ENCODE peak calls at places on chromosome 18, in five cellular contexts. Z is right lobe of liver, U is uterus, E is OCI-LY7, M is tibial nerve. H is an unnamed sample.

GRCh38 chr18:3012920-3013810 is at the start of gene LPIN2:
- DNase-seq in Z (peak), E (peak), U (peak), M (peak), H (peak)

GRCh38 chr18:38241736-38242135 is 676.1 kb upstream of the CELF4 start:
- DNase-seq in Z (no peak), M (no peak), U (no peak), E (no peak), H (no peak)

GRCh38 chr18:58898427-58898826 is 33.8 kb downstream of the ZNF532 start:
- DNase-seq in U (no peak), E (no peak), Z (no peak), M (no peak), H (no peak)

GRCh38 chr18:13720123-13720522 is 6.2 kb downstream of the FAM210A start:
- DNase-seq in M (no peak), Z (no peak), U (no peak), E (no peak), H (no peak)

GRCh38 chr18:8706545-8706980 is 1.2 kb downstream of the MTCL1 start:
- DNase-seq in Z (no peak), U (no peak), E (peak), M (no peak), H (no peak)

GRCh38 chr18:63074987-63075404 is 244.6 kb downstream of the BCL2 start:
- DNase-seq in Z (peak), U (peak), E (no peak), M (peak), H (peak)

GRCh38 chr18:44625367-44625766 is 55.3 kb upstream of the SETBP1 start:
- DNase-seq in E (no peak), Z (no peak), U (no peak), M (no peak), H (no peak)

GRCh38 chr18:46628206-46628605 is 28.8 kb downstream of the LOXHD1 start:
- DNase-seq in Z (no peak), E (no peak), M (no peak), U (no peak), H (peak)

GRCh38 chr18:62812891-62813290 is 97.5 kb downstream of the PHLPP1 start:
- DNase-seq in M (no peak), E (no peak), U (no peak), Z (no peak), H (no peak)

GRCh38 chr18:9708057-9708881 is at the start of gene RAB31:
- DNase-seq in U (peak), M (peak), E (no peak), Z (peak), H (no peak)

GRCh38 chr18:44028109-44028508 is 652.6 kb upstream of the SETBP1 start:
- DNase-seq in U (no peak), Z (no peak), E (no peak), M (no peak), H (no peak)

GRCh38 chr18:44909191-44909719 is 228.6 kb downstream of the SETBP1 start:
- DNase-seq in Z (no peak), E (no peak), M (no peak), U (peak), H (no peak)

GRCh38 chr18:68121308-68121707 is 593.6 kb downstream of the TMX3 start:
- DNase-seq in E (no peak), M (no peak), Z (no peak), U (no peak), H (no peak)

GRCh38 chr18:70366174-70366573 is 77.3 kb downstream of the SOCS6 start:
- DNase-seq in M (no peak), E (no peak), Z (no peak), U (no peak), H (no peak)

GRCh38 chr18:54737986-54738385 is 90.3 kb upstream of the RAB27B start:
- DNase-seq in M (no peak), E (no peak), Z (no peak), U (no peak), H (no peak)

GRCh38 chr18:11649839-11650238 is 39.2 kb upstream of the GNAL start:
- DNase-seq in M (no peak), Z (no peak), U (no peak), E (no peak), H (no peak)

GRCh38 chr18:78561757-78562445 is 417.7 kb upstream of the SALL3 start:
- DNase-seq in M (no peak), U (no peak), E (no peak), Z (no peak), H (peak)

GRCh38 chr18:34224423-34225217 is at the start of gene NOL4:
- DNase-seq in M (no peak), U (peak), E (no peak), Z (peak), H (peak)

GRCh38 chr18:31512203-31512764 is 14.3 kb downstream of the DSG2 start:
- DNase-seq in U (no peak), Z (peak), E (no peak), M (no peak), H (no peak)

GRCh38 chr18:45222200-45222599 is 393.1 kb upstream of the SLC14A2 start:
- DNase-seq in E (no peak), U (no peak), M (no peak), Z (no peak), H (no peak)

GRCh38 chr18:75105551-75106254 is 103.2 kb downstream of the PTGR3 start:
- DNase-seq in U (no peak), M (no peak), Z (no peak), E (no peak), H (no peak)

DNA sequence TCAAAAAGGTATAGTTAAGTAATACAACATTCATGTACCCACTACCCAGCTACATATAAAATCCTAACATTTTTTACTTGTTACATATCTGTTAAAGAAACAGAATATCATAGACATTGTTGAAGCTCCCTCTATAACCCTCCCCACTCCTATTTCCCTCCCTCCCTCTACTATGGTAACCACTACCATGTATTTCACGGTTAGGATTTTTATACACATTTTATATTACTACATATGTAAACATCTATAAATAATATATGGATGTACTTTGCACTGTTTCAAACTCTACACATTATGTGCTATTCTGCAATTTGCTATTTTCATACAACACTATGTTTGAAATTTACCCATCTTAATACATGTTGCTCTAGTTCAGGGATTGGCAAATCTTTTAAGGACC is 36.3 kb downstream of the THOC1 start:
- DNase-seq in M (no peak), Z (no peak), E (no peak), U (no peak), H (no peak)
- H3K27ac ChIP-seq in M (no peak), Z (no peak), E (no peak), U (no peak), H (no peak)

GRCh38 chr18:77130229-77131099 is 2.1 kb downstream of the MBP start:
- DNase-seq in Z (no peak), E (no peak), U (no peak), M (no peak), H (no peak)
- H3K27ac ChIP-seq in Z (peak), E (no peak), U (peak), M (peak), H (peak)

GRCh38 chr18:28095041-28095440 is 81.9 kb downstream of the CDH2 start:
- DNase-seq in M (no peak), E (no peak), U (no peak), Z (no peak), H (no peak)

GRCh38 chr18:28095631-28096030 is 81.3 kb downstream of the CDH2 start:
- DNase-seq in E (no peak), M (no peak), U (no peak), Z (no peak), H (no peak)

GRCh38 chr18:28088477-28088876 is 88.5 kb downstream of the CDH2 start:
- DNase-seq in U (no peak), Z (no peak), E (no peak), M (no peak), H (no peak)

GRCh38 chr18:28087173-28087563 is 89.8 kb downstream of the CDH2 start:
- DNase-seq in M (no peak), E (no peak), Z (peak), U (no peak), H (no peak)

GRCh38 chr18:28091197-28091596 is 85.7 kb downstream of the CDH2 start:
- DNase-seq in U (no peak), E (no peak), M (no peak), Z (no peak), H (no peak)
- H3K27ac ChIP-seq in U (no peak), E (no peak), M (no peak), Z (peak), H (no peak)

GRCh38 chr18:51516478-51517038 is 319.1 kb upstream of the MEX3C start:
- DNase-seq in M (no peak), E (no peak), U (no peak), Z (no peak), H (no peak)
- H3K27ac ChIP-seq in M (no peak), E (no peak), U (no peak), Z (no peak), H (no peak)

GRCh38 chr18:76589866-76590265 is 94.8 kb upstream of the ZNF516 start:
- DNase-seq in E (no peak), U (no peak), M (no peak), Z (no peak), H (no peak)
- H3K27ac ChIP-seq in E (no peak), U (no peak), M (no peak), Z (no peak), H (no peak)

GRCh38 chr18:49226935-49227334 is 233.5 kb downstream of the DYM start:
- DNase-seq in M (no peak), Z (no peak), U (no peak), E (no peak), H (no peak)

GRCh38 chr18:49225160-49225559 is 235.3 kb downstream of the DYM start:
- DNase-seq in U (no peak), E (no peak), Z (no peak), M (no peak), H (no peak)

GRCh38 chr18:49228182-49228581 is 232.3 kb downstream of the DYM start:
- DNase-seq in U (no peak), Z (no peak), E (no peak), M (no peak), H (no peak)

GRCh38 chr18:49227456-49227855 is 233.0 kb downstream of the DYM start:
- DNase-seq in Z (no peak), U (no peak), E (no peak), M (no peak), H (no peak)

GRCh38 chr18:49224130-49224529 is 236.3 kb downstream of the DYM start:
- DNase-seq in Z (no peak), E (no peak), M (no peak), U (no peak), H (no peak)
- H3K27ac ChIP-seq in Z (no peak), E (no peak), M (no peak), U (no peak), H (no peak)

GRCh38 chr18:6327895-6328623 is 86.7 kb downstream of the L3MBTL4 start:
- DNase-seq in M (no peak), Z (no peak), E (no peak), U (no peak), H (no peak)
- H3K27ac ChIP-seq in M (no peak), Z (no peak), E (no peak), U (no peak), H (no peak)

GRCh38 chr18:36580874-36581750 is 247.7 kb downstream of the TPGS2 start:
- DNase-seq in M (no peak), E (no peak), U (no peak), Z (no peak), H (no peak)
- H3K27ac ChIP-seq in M (peak), E (no peak), U (no peak), Z (no peak), H (peak)

GRCh38 chr18:48621240-48621639 is 82.4 kb downstream of the CTIF start:
- DNase-seq in M (no peak), Z (no peak), U (no peak), E (no peak), H (no peak)
- H3K27ac ChIP-seq in M (peak), Z (no peak), U (peak), E (peak), H (no peak)

DNA sequence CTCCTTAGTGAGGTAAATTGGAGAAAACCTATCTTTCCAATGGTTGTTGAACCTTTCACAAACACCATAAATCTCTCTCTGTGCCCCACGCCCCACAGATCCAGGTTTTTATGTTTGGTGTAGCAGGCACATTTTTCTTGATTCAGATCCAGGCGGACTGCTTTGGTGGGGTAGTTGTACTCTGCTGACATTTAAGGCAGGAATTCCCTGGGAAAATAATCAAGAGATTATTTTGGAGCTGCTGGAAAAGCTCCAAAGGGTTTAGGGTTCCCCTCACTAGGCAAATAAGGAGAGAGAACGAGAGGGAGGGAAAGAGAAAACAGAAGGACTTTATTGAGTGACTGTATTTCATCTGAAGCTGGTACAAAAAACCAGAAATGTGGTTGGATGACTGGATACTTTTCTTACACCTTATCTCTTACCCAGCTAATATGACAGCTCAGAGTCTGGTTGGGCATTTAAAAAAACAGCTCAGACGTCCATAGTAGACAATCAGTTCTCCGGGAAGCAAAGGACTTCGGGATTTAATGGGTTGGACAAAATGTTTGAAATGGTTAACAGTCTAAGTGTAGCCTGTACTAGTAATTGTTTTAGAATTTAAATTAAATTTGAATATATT is 3.6 kb upstream of the AQP4 start:
- DNase-seq in E (no peak), M (no peak), U (no peak), Z (no peak), H (no peak)
- H3K27ac ChIP-seq in E (no peak), M (no peak), U (no peak), Z (no peak), H (peak)